ENCODE peak calls at places on chromosomes 4 and X, in nine cellular contexts. J is GOT3; K is cardiac muscle cell; H is activated T-cell treated with anti-CD3 and anti-CD28 coated beads, Interleukin-2, amount 50 U/mL, for 72 hours; O is stimulated activated CD4-positive, alpha-beta T cell treated with anti-CD3 and anti-CD28 coated beads, Interleukin-4, amount 100 ng/mL, for 4 hours; D is midbrain; U is PC-3; C is epithelial cell of esophagus; B is iris pigment epithelial cell. F is an unnamed sample.

GRCh38 chr4:168710353-168710946 is 213.6 kb downstream of the PALLD start:
- DNase-seq in J (no peak), K (peak; percentile 48), H (no peak), O (no peak), D (peak; percentile 25), U (peak; percentile 48), C (peak; percentile 71), B (peak; percentile 85), F (peak; percentile 64)

GRCh38 chrX:13755254-13755653 is 20.7 kb downstream of the OFD1 start:
- DNase-seq in J (no peak), K (no peak), H (no peak), O (no peak), D (no peak), U (no peak), C (no peak), B (no peak), F (no peak)

GRCh38 chr4:172352351-172352750 is 539.1 kb downstream of the GALNTL6 start:
- DNase-seq in J (no peak), K (no peak), H (no peak), O (no peak), D (no peak), U (no peak), C (no peak), B (no peak), F (no peak)

GRCh38 chr4:39097290-39097689 is 35.3 kb downstream of the KLHL5 start:
- DNase-seq in J (no peak), K (no peak), H (no peak), O (no peak), D (no peak), U (no peak), C (no peak), B (no peak), F (no peak)

GRCh38 chr4:1411436-1412375 is 5.5 kb upstream of the NKX1-1 start:
- DNase-seq in J (no peak), K (no peak), H (no peak), O (no peak), D (no peak), U (no peak), C (no peak), B (no peak), F (no peak)

GRCh38 chr4:68416591-68416990 is 30.7 kb upstream of the TMPRSS11E start:
- DNase-seq in J (no peak), K (no peak), H (no peak), O (no peak), D (no peak), U (peak; percentile 75), C (peak; percentile 80), B (no peak), F (no peak)

GRCh38 chrX:66022742-66023725 is 16.8 kb downstream of the VSIG4 start:
- DNase-seq in J (no peak), K (no peak), H (no peak), O (no peak), D (no peak), U (peak; percentile 7), C (no peak), B (no peak), F (no peak)

GRCh38 chr4:159506801-159507517 is 404.1 kb downstream of the RAPGEF2 start:
- DNase-seq in J (no peak), K (no peak), H (no peak), O (no peak), D (no peak), U (no peak), C (no peak), B (no peak), F (no peak)

GRCh38 chrX:38561951-38562719 is 793 bp downstream of the TSPAN7 start:
- DNase-seq in J (no peak), K (peak; percentile 18), H (peak; percentile 7), O (peak; percentile 24), D (peak; percentile 19), U (no peak), C (no peak), B (no peak), F (peak; percentile 31)

GRCh38 chr4:147542229-147542990 is 61.5 kb downstream of the EDNRA start:
- DNase-seq in J (no peak), K (no peak), H (no peak), O (no peak), D (no peak), U (peak; percentile 17), C (peak; percentile 55), B (no peak), F (no peak)

GRCh38 chr4:123398803-123399637 is 2.4 kb downstream of the SPRY1 start:
- DNase-seq in J (no peak), K (peak; percentile 71), H (peak; percentile 81), O (peak; percentile 40), D (peak; percentile 54), U (peak; percentile 57), C (peak; percentile 68), B (peak; percentile 86), F (peak; percentile 61)

GRCh38 chr4:150217192-150217591 is 138.9 kb downstream of the DCLK2 start:
- DNase-seq in J (no peak), K (peak; percentile 28), H (no peak), O (no peak), D (peak; percentile 69), U (peak; percentile 61), C (peak; percentile 88), B (peak; percentile 84), F (peak; percentile 95)

GRCh38 chrX:129640737-129641136 is 14.0 kb downstream of the APLN start:
- DNase-seq in J (no peak), K (no peak), H (no peak), O (no peak), D (no peak), U (no peak), C (no peak), B (no peak), F (no peak)

GRCh38 chr4:107094976-107095375 is 58.9 kb upstream of the DKK2 start:
- DNase-seq in J (no peak), K (no peak), H (no peak), O (no peak), D (no peak), U (no peak), C (no peak), B (peak; percentile 36), F (no peak)

GRCh38 chr4:1237981-1238675 is 10.8 kb downstream of the CTBP1 start:
- DNase-seq in J (no peak), K (no peak), H (no peak), O (no peak), D (no peak), U (no peak), C (no peak), B (no peak), F (no peak)

GRCh38 chrX:109920325-109920724 is 82.6 kb upstream of the TMEM164 start:
- DNase-seq in J (no peak), K (no peak), H (no peak), O (no peak), D (no peak), U (no peak), C (no peak), B (no peak), F (no peak)

GRCh38 chr4:71186566-71187398 is 152.0 kb upstream of the SLC4A4 start:
- DNase-seq in J (peak; percentile 17), K (peak; percentile 91), H (peak; percentile 38), O (no peak), D (peak; percentile 71), U (peak; percentile 52), C (peak; percentile 19), B (peak; percentile 30), F (peak; percentile 22)

F was measured in pons.